ENCODE peak calls at places on chromosomes 1 and 21, in five cellular contexts. O is AG10803, J is hepatocyte, P is neuronal stem cell, R is lower lobe of right lung. E is an unnamed sample.

GRCh38 chr1:3472906-3473305 is 18.4 kb downstream of the ARHGEF16 start:
- DNase-seq in O (no peak), J (no peak), P (no peak), R (no peak), E (no peak)

GRCh38 chr1:201766117-201766863 is 62.7 kb upstream of the IPO9 start:
- DNase-seq in O (peak; percentile 97), J (no peak), P (no peak), R (no peak), E (no peak)

GRCh38 chr1:165235158-165235776 is 121.2 kb downstream of the LMX1A start:
- DNase-seq in O (no peak), J (peak; percentile 16), P (peak; percentile 65), R (no peak), E (no peak)

GRCh38 chr1:77757616-77758015 is 2.0 kb downstream of the USP33 start:
- DNase-seq in O (peak; percentile 85), J (no peak), P (no peak), R (no peak), E (no peak)

GRCh38 chr1:68120136-68120791 is 69.8 kb upstream of the DIRAS3 start:
- DNase-seq in O (peak; percentile 84), J (peak; percentile 79), P (peak; percentile 74), R (no peak), E (peak; percentile 60)

GRCh38 chr1:180540697-180541594 is 17.8 kb upstream of the OVAAL start:
- DNase-seq in O (peak; percentile 64), J (no peak), P (no peak), R (no peak), E (no peak)

GRCh38 chr21:38832664-38833063 is 26.9 kb downstream of the ETS2 start:
- DNase-seq in O (no peak), J (no peak), P (no peak), R (no peak), E (no peak)

GRCh38 chr1:203306970-203307541 is 1.7 kb downstream of the BTG2 start:
- DNase-seq in O (no peak), J (peak; percentile 36), P (no peak), R (no peak), E (no peak)

GRCh38 chr1:185559151-185559550 is 175.0 kb upstream of the HMCN1 start:
- DNase-seq in O (peak; percentile 38), J (no peak), P (no peak), R (no peak), E (no peak)

GRCh38 chr1:36589006-36589405 is 106.3 kb upstream of the CSF3R start:
- DNase-seq in O (no peak), J (no peak), P (no peak), R (no peak), E (no peak)

GRCh38 chr1:25997759-25998074 is at the start of gene PAFAH2:
- DNase-seq in O (no peak), J (peak; percentile 35), P (no peak), R (peak; percentile 65), E (no peak)

GRCh38 chr1:15525043-15525958 is 1.3 kb upstream of the CASP9 start:
- DNase-seq in O (no peak), J (peak; percentile 31), P (peak; percentile 98), R (peak; percentile 99), E (peak; percentile 93)